ENCODE peak calls at places on chromosomes 2 and 18, in eight cellular contexts. D is endothelial cell; M is stimulated activated CD8-positive, alpha-beta memory T cell treated with anti-CD3 and anti-CD28 coated beads, Interleukin-15, amount 100 ng/mL, for 24 hours; C is iris pigment epithelial cell; B is cardiac muscle cell; F is NCI-H526 treated with DMSO at 0.1 percent for 48 hours; E is stomach; Y is anterior cingulate cortex. Z is an unnamed sample.

GRCh38 chr2:176200971-176201370 is 12.5 kb downstream of the HOXD1 start:
- DNase-seq in F (no peak), B (no peak), C (no peak), M (no peak), E (no peak), Y (no peak), D (no peak), Z (no peak)

GRCh38 chr2:210593166-210593565 is 36.8 kb downstream of the CPS1 start:
- DNase-seq in Y (no peak), B (no peak), F (no peak), C (peak), E (no peak), M (no peak), D (no peak), Z (no peak)

GRCh38 chr2:209468796-209469325 is 45.0 kb downstream of the MAP2 start:
- DNase-seq in Y (no peak), F (no peak), E (no peak), D (no peak), B (no peak), C (no peak), M (no peak), Z (no peak)

GRCh38 chr2:2519381-2519780 is 188.3 kb upstream of the MYT1L start:
- DNase-seq in F (no peak), B (no peak), D (no peak), M (no peak), E (no peak), C (no peak), Y (no peak), Z (no peak)

GRCh38 chr18:58201728-58202405 is 157.8 kb downstream of the NEDD4L start:
- DNase-seq in M (no peak), E (no peak), Y (no peak), F (no peak), D (no peak), C (no peak), B (no peak), Z (no peak)

GRCh38 chr2:28391564-28392296 is 928 bp upstream of the FOSL2 start:
- DNase-seq in D (peak), B (peak), Y (no peak), F (peak), M (no peak), C (peak), E (peak), Z (peak)

GRCh38 chr18:77341527-77341926 is 91.9 kb downstream of the GALR1 start:
- DNase-seq in D (no peak), E (no peak), B (no peak), C (no peak), F (no peak), Y (no peak), M (no peak), Z (no peak)

GRCh38 chr2:158973511-158973956 is 5.1 kb downstream of the TANC1 start:
- DNase-seq in Y (no peak), F (peak), E (no peak), C (peak), B (peak), D (no peak), M (no peak), Z (no peak)

GRCh38 chr2:144630459-144631215 is 110.7 kb upstream of the ZEB2 start:
- DNase-seq in M (no peak), Y (no peak), D (no peak), F (no peak), E (no peak), B (no peak), C (no peak), Z (no peak)

GRCh38 chr18:13574761-13575160 is 151.6 kb downstream of the FAM210A start:
- DNase-seq in Y (no peak), F (no peak), D (no peak), M (no peak), C (no peak), B (no peak), E (no peak), Z (no peak)

GRCh38 chr2:240367721-240368120 is 67.7 kb upstream of the GPC1 start:
- DNase-seq in B (no peak), C (no peak), D (no peak), M (no peak), Y (no peak), E (no peak), F (no peak), Z (no peak)

GRCh38 chr2:105753380-105753779 is 8.7 kb downstream of the NCK2 start:
- DNase-seq in C (no peak), B (no peak), Y (no peak), D (no peak), E (no peak), M (no peak), F (no peak), Z (no peak)

GRCh38 chr2:88622307-88622706 is 5.0 kb downstream of the EIF2AK3 start:
- DNase-seq in F (no peak), B (no peak), M (no peak), C (no peak), D (no peak), E (no peak), Y (no peak), Z (no peak)

GRCh38 chr18:12659904-12660605 is 2.1 kb upstream of the SPIRE1 start:
- DNase-seq in D (peak), E (peak), F (peak), C (peak), M (no peak), B (peak), Y (no peak), Z (peak)

GRCh38 chr18:31058897-31059296 is 16.4 kb upstream of the DSC3 start:
- DNase-seq in D (no peak), C (no peak), E (no peak), B (no peak), M (no peak), F (no peak), Y (no peak), Z (no peak)

GRCh38 chr2:46942143-46942526 is 26.5 kb upstream of the MCFD2 start:
- DNase-seq in D (no peak), E (peak), C (peak), Y (no peak), M (peak), F (no peak), B (peak), Z (peak)

GRCh38 chr2:168432565-168433186 is 23.4 kb upstream of the CERS6 start:
- DNase-seq in E (no peak), M (no peak), B (no peak), C (no peak), F (no peak), D (no peak), Y (no peak), Z (no peak)

GRCh38 chr18:47772374-47773248 is 157.8 kb downstream of the SMAD2 start:
- DNase-seq in F (peak), Y (peak), D (peak), C (peak), E (peak), B (peak), M (peak), Z (peak)

GRCh38 chr2:227188292-227188691 is 23.9 kb downstream of the COL4A3 start:
- DNase-seq in B (peak), M (no peak), C (peak), Y (no peak), E (no peak), F (no peak), D (no peak), Z (no peak)

GRCh38 chr2:237674731-237675276 is 47.4 kb downstream of the LRRFIP1 start:
- DNase-seq in E (peak), M (peak), C (peak), D (peak), Y (peak), B (peak), F (no peak), Z (peak)

GRCh38 chr2:113341191-113341590 is 62.5 kb upstream of the PAX8 start:
- DNase-seq in C (no peak), F (no peak), M (no peak), B (no peak), D (no peak), E (no peak), Y (no peak), Z (no peak)

GRCh38 chr2:40734797-40735196 is 282.9 kb upstream of the SLC8A1 start:
- DNase-seq in C (peak), E (no peak), Y (no peak), M (no peak), B (peak), F (no peak), D (no peak), Z (no peak)

GRCh38 chr18:51498085-51498855 is 300.8 kb upstream of the MEX3C start:
- DNase-seq in B (no peak), M (no peak), C (no peak), D (no peak), Y (no peak), E (no peak), F (no peak), Z (no peak)

GRCh38 chr2:218024336-218024735 is 21.5 kb upstream of the TNS1 start:
- DNase-seq in E (peak), F (no peak), M (no peak), C (no peak), B (no peak), Y (no peak), D (no peak), Z (no peak)

GRCh38 chr2:206275274-206276160 is 1.1 kb downstream of the ZDBF2 start:
- DNase-seq in F (peak), B (peak), Y (no peak), E (no peak), C (peak), M (no peak), D (peak), Z (no peak)